ENCODE peak calls at places on chromosome 16, in seven cellular contexts. T is neuronal stem cell, F is colonic mucosa, G is adrenal gland, R is GM23338, B is small intestine, O is RWPE2. E is an unnamed sample.

GRCh38 chr16:79297297-79297696 is 303.2 kb downstream of the MAF start:
- DNase-seq in O (no peak), G (no peak), T (no peak), R (no peak), F (no peak), B (no peak), E (no peak)

GRCh38 chr16:3044708-3045107 is 1.7 kb upstream of the MMP25 start:
- DNase-seq in R (no peak), O (no peak), T (no peak), B (no peak), F (no peak), G (no peak), E (no peak)

GRCh38 chr16:88287219-88287618 is 95.5 kb upstream of the ZNF469 start:
- DNase-seq in F (no peak), T (no peak), O (no peak), G (no peak), R (peak; percentile 41), B (peak; percentile 66), E (peak; percentile 86)

GRCh38 chr16:78768723-78769122 is 669.3 kb downstream of the WWOX start:
- DNase-seq in B (no peak), T (no peak), O (no peak), F (no peak), G (no peak), R (no peak), E (no peak)

GRCh38 chr16:69563605-69564580 is 1.9 kb upstream of the NFAT5 start:
- DNase-seq in R (peak; percentile 83), F (peak; percentile 22), O (no peak), T (peak; percentile 89), B (peak; percentile 15), G (no peak), E (peak; percentile 47)

GRCh38 chr16:54783226-54783625 is 147.4 kb upstream of the IRX5 start:
- DNase-seq in T (no peak), O (no peak), R (no peak), F (no peak), B (no peak), G (no peak), E (no peak)

GRCh38 chr16:49664221-49665215 is 191.4 kb downstream of the ZNF423 start:
- DNase-seq in T (no peak), F (peak; percentile 25), B (no peak), R (no peak), O (no peak), G (no peak), E (no peak)

GRCh38 chr16:81005644-81006471 is 827 bp downstream of the CMC2 start:
- DNase-seq in R (peak; percentile 46), B (peak; percentile 78), F (peak; percentile 83), G (peak; percentile 86), O (no peak), T (no peak), E (no peak)

GRCh38 chr16:17206712-17207111 is 264.0 kb downstream of the XYLT1 start:
- DNase-seq in G (no peak), B (no peak), T (no peak), F (no peak), O (no peak), R (no peak), E (no peak)

GRCh38 chr16:10255728-10256127 is 73.5 kb upstream of the GRIN2A start:
- DNase-seq in T (no peak), R (no peak), F (no peak), G (no peak), O (no peak), B (no peak), E (no peak)
- H3K27me3 ChIP-seq in T (no peaks in the 10 kb centered on the region), R (no peaks in the 10 kb centered on the region), F (no peaks in the 10 kb centered on the region), G (no peaks in the 10 kb centered on the region), O (no peaks in the 10 kb centered on the region), B (no peaks in the 10 kb centered on the region), E (no peaks in the 10 kb centered on the region)

DNA sequence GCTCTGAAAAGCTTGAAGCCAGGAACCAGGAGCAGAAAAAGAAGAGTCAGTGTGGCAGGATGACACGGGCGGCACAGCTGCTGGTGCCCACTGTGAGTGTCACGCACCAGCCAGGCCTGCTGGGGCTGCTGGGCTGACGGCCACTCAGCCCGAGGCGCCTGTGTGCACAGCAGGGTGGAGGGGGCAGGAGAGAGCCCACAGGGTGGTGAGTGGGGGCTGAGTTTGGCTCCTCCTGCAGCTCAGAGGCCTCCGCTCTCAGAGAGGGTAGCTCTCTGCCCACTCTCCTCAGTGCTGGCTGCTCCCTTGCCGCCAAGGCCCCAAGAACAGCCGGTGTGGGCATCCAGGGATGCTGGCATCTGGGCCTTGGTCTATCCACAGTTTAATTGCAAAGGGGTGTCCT is 59.6 kb downstream of the GSG1L start:
- DNase-seq in F (no peak), O (no peak), G (no peak), R (no peak), B (no peak), T (no peak), E (no peak)
- H3K4me3 ChIP-seq in F (no peak overlapping the region), O (no peak overlapping the region), G (no peak overlapping the region), R (no peak overlapping the region), B (no peak overlapping the region), T (no peak overlapping the region), E (no peak overlapping the region)

DNA sequence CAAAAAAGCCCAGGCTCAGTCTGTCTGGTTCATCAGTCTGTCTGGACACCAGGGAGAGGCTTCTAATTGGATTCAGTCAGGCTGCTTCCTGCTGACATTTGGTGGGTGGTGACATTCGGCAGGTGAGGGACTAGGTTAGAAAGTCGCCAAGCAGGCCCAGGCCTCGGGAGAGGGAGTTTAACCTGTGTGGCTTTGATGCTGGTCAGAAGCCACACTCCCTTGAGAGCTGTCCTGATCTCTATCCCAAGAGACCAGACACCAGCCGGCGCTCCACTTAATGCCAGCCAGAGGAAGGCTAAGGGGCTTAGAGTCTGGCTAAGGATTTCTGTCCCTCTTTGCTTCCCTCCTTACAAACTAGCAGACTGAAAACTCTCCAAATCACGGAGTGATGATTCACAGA is 135.0 kb downstream of the GSG1L start:
- DNase-seq in F (no peak), G (no peak), O (no peak), R (peak; percentile 43), T (no peak), B (no peak), E (no peak)
- H3K27me3 ChIP-seq in F (no peaks in the 10 kb centered on the region), G (no peaks in the 10 kb centered on the region), O (no peaks in the 10 kb centered on the region), R (no peaks in the 10 kb centered on the region), T (no peaks in the 10 kb centered on the region), B (no peaks in the 10 kb centered on the region), E (no peaks in the 10 kb centered on the region)

GRCh38 chr16:53509906-53510703 is 7.1 kb upstream of the AKTIP start:
- DNase-seq in T (peak; percentile 69), R (peak; percentile 84), B (peak; percentile 77), F (peak; percentile 58), O (no peak), G (peak; percentile 60), E (peak; percentile 83)
- H3K4me3 ChIP-seq in T (peak overlapping the region; percentile 9), R (no peak overlapping the region), B (no peak overlapping the region), F (no peak overlapping the region), O (no peak overlapping the region), G (no peak overlapping the region), E (no peak overlapping the region)

GRCh38 chr16:24372824-24373223 is 116.7 kb downstream of the CACNG3 start:
- DNase-seq in G (no peak), R (no peak), F (no peak), B (no peak), O (no peak), T (no peak), E (no peak)
- H3K27me3 ChIP-seq in G (no peaks in the 10 kb centered on the region), R (no peaks in the 10 kb centered on the region), F (no peaks in the 10 kb centered on the region), B (no peaks in the 10 kb centered on the region), O (no peaks in the 10 kb centered on the region), T (no peaks in the 10 kb centered on the region), E (no peaks in the 10 kb centered on the region)

DNA sequence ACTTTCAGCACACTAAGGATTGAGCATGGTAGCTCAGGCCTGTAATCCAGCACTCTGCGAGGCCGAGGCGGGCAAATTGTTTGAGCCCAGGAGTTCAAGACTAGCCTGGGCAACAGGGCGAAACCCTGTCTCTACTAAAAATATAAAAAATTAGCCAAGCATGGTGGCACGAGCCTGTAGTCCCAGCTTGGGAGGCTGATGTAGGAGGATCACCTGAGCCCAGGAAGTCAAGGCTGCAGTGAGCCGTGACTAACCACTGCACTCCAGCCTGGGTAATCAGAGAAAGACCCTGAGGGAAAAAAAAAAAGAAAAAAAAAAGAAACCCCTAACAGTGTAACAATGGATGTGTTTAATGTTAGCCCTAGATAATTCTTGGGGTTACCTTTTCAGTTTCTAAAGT is 24.0 kb downstream of the PARN start:
- DNase-seq in R (no peak), B (no peak), O (no peak), F (no peak), T (no peak), G (no peak), E (no peak)
- H3K4me3 ChIP-seq in R (no peak overlapping the region), B (no peak overlapping the region), O (no peak overlapping the region), F (no peak overlapping the region), T (no peak overlapping the region), G (no peak overlapping the region), E (no peak overlapping the region)

DNA sequence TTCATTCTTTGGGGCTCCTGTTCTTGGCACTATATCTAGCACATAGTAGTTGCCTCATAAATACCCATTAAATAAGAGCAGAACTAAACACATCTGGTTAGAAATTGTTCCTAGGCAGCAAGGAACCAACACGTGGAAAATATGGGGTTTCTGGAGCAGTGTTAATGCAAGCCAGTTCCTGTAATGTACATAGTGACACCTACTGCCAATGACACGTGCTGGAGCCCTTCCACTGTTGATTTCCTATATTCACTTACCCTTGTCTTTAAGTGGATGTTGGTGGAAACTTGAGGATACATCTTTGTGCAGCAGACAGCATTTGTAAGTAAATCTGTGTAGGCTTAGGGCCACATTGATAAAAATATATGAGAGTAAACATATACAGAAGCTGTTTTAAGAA is 1.6 kb upstream of the IRF8 start:
- DNase-seq in R (no peak), T (no peak), F (peak; percentile 20), O (no peak), G (no peak), B (peak; percentile 51), E (no peak)
- H3K27me3 ChIP-seq in R (peaks cover 52% of the 10 kb centered on the region), T (peaks cover 22% of the 10 kb centered on the region), F (no peaks in the 10 kb centered on the region), O (peaks cover 74% of the 10 kb centered on the region), G (peaks cover 23% of the 10 kb centered on the region), B (no peaks in the 10 kb centered on the region), E (peaks cover 32% of the 10 kb centered on the region)

GRCh38 chr16:67804853-67805542 is 1.4 kb downstream of the RANBP10 start:
- DNase-seq in T (no peak), R (no peak), F (no peak), O (no peak), G (no peak), B (no peak), E (no peak)
- H3K4me3 ChIP-seq in T (peak overlapping the region; percentile 97), R (peak overlapping the region; percentile 86), F (peak overlapping the region; percentile 100), O (peak overlapping the region; percentile 60), G (peak overlapping the region; percentile 72), B (peak overlapping the region; percentile 96), E (peak overlapping the region; percentile 95)